ENCODE peak calls at places on chromosomes 3 and 15, in five cellular contexts. F is ovary, B is stomach, P is tibial nerve, E is transverse colon. G is an unnamed sample.

GRCh38 chr15:64452988-64453688 is 7.2 kb upstream of the ZNF609 start:
- DNase-seq in F (peak; percentile 67), B (peak; percentile 76), P (no peak), E (no peak), G (no peak)

GRCh38 chr3:14181253-14181652 is 2.6 kb downstream of the LSM3 start:
- DNase-seq in F (no peak), B (no peak), P (no peak), E (no peak), G (no peak)

GRCh38 chr15:76200641-76201105 is 110.6 kb downstream of the ETFA start:
- DNase-seq in F (no peak), B (peak; percentile 41), P (no peak), E (no peak), G (peak; percentile 84)

GRCh38 chr3:184986490-184986889 is 166.4 kb downstream of the C3orf70 start:
- DNase-seq in F (no peak), B (no peak), P (no peak), E (no peak), G (no peak)

GRCh38 chr3:74271541-74271940 is 342.9 kb downstream of the CNTN3 start:
- DNase-seq in F (no peak), B (no peak), P (no peak), E (no peak), G (no peak)

GRCh38 chr3:136109499-136109898 is 86.6 kb downstream of the MSL2 start:
- DNase-seq in F (no peak), B (no peak), P (no peak), E (no peak), G (no peak)

GRCh38 chr15:78035319-78035718 is 42.2 kb downstream of the TBC1D2B start:
- DNase-seq in F (no peak), B (peak; percentile 51), P (no peak), E (no peak), G (no peak)

GRCh38 chr3:64220161-64220560 is 5.1 kb downstream of the PRICKLE2 start:
- DNase-seq in F (no peak), B (no peak), P (no peak), E (no peak), G (no peak)

GRCh38 chr15:63389902-63390301 is 8.3 kb upstream of the CA12 start:
- DNase-seq in F (peak; percentile 37), B (peak; percentile 96), P (no peak), E (peak; percentile 96), G (no peak)

GRCh38 chr3:5188419-5189405 is 1.2 kb downstream of the EDEM1 start:
- DNase-seq in F (no peak), B (peak; percentile 65), P (no peak), E (peak; percentile 46), G (no peak)

GRCh38 chr15:66923438-66923881 is 141.9 kb upstream of the SMAD3 start:
- DNase-seq in F (no peak), B (peak; percentile 40), P (no peak), E (peak; percentile 43), G (no peak)

GRCh38 chr3:20066848-20067617 is 26.8 kb downstream of the KAT2B start:
- DNase-seq in F (peak; percentile 65), B (no peak), P (no peak), E (no peak), G (no peak)

GRCh38 chr3:18443670-18444596 is 18.8 kb upstream of the SATB1 start:
- DNase-seq in F (peak; percentile 18), B (peak; percentile 33), P (no peak), E (peak; percentile 31), G (no peak)

GRCh38 chr15:90895571-90896117 is 7.5 kb upstream of the MAN2A2 start:
- DNase-seq in F (no peak), B (no peak), P (no peak), E (no peak), G (no peak)

GRCh38 chr3:29334652-29335189 is 53.9 kb downstream of the RBMS3 start:
- DNase-seq in F (no peak), B (no peak), P (no peak), E (no peak), G (no peak)

GRCh38 chr3:138114988-138115971 is at the start of gene DZIP1L:
- DNase-seq in F (peak; percentile 76), B (peak; percentile 56), P (peak; percentile 24), E (peak; percentile 37), G (peak; percentile 90)

GRCh38 chr3:20552605-20553275 is 366.7 kb upstream of the SGO1 start:
- DNase-seq in F (no peak), B (no peak), P (no peak), E (no peak), G (peak; percentile 75)

GRCh38 chr3:150742141-150742523 is 20.8 kb downstream of the SIAH2 start:
- DNase-seq in F (no peak), B (no peak), P (no peak), E (no peak), G (no peak)

GRCh38 chr3:129045675-129046036 is 14.9 kb upstream of the GP9 start:
- DNase-seq in F (peak; percentile 36), B (no peak), P (no peak), E (no peak), G (no peak)
- H3K4me3 ChIP-seq in F (peak overlapping the region; percentile 8), B (peak overlapping the region; percentile 28), P (peak overlapping the region; percentile 27), E (no peak overlapping the region), G (no peak overlapping the region)

GRCh38 chr3:194029846-194030245 is 106.1 kb upstream of the HES1 start:
- DNase-seq in F (no peak), B (peak; percentile 48), P (no peak), E (peak; percentile 51), G (no peak)
- TF ChIP-seq POLR2A in F (no peak), B (no peak), P (no peak), E (no peak), G (no peak)

GRCh38 chr3:52829482-52829881 is 990 bp downstream of the ITIH4 start:
- DNase-seq in F (no peak), B (no peak), P (no peak), E (no peak), G (no peak)
- H3K4me3 ChIP-seq in F (no peak overlapping the region), B (no peak overlapping the region), P (no peak overlapping the region), E (no peak overlapping the region), G (no peak overlapping the region)

DNA sequence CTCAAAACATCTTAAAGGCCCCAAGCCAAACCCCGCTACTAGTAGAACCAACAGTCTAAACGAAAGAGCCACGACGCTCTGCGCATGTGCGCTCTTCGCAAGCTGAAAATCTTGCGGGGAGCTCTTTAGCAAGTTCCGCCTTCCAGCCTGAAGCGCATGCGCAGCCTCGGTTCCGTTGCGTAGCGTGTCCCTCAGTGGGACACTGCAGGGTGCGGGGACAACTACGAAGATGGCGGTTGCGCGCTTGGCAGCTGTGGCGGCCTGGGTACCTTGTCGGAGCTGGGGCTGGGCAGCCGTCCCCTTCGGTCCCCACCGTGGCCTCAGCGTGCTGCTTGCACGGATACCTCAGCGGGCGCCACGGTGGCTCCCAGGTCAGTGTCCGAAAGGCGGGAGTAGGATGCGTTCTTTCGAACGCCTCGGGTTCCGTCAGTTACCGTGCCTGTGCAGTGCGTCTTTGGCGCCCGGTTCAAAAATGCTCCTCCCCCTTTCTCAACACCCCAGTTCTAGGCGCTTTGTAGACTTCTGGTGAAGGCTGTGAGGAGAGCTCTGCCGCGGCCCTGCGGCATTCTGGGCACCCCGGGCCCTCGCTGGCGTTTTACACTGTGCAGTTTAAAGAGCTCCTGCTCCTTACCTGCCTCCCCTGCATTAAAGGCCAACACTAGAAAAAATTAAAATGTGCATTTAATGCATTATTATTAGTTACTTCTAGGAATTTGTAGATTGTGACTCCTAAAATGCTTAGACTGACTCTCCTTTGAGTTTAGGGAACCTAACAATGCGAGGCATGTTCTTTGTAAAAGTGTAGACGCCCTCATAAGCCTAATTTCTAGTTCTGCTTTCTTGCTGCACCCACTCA is at the start of gene ABHD10:
- DNase-seq in F (peak; percentile 98), B (peak; percentile 98), P (peak; percentile 92), E (peak; percentile 97), G (peak; percentile 99)
- TF ChIP-seq POLR2A in F (peak; percentile 88), B (peak; percentile 82), P (peak; percentile 97), E (peak; percentile 91), G (peak; percentile 56)

GRCh38 chr3:193554790-193555189 is at the start of gene ATP13A4:
- DNase-seq in F (no peak), B (peak; percentile 74), P (no peak), E (peak; percentile 80), G (no peak)
- H3K4me3 ChIP-seq in F (no peak within 1 kb of the TSS), B (peak within 1 kb of the TSS; percentile 41), P (no peak within 1 kb of the TSS), E (peak within 1 kb of the TSS; percentile 13), G (peak within 1 kb of the TSS; percentile 3)

GRCh38 chr3:50503504-50503903 is at the start of gene CACNA2D2:
- DNase-seq in F (peak; percentile 83), B (peak; percentile 82), P (no peak), E (peak; percentile 63), G (peak; percentile 91)
- TF ChIP-seq POLR2A in F (peak; percentile 23), B (no peak), P (peak; percentile 32), E (no peak), G (no peak)

GRCh38 chr15:36880226-36880912 is 220.0 kb downstream of the MEIS2 start:
- DNase-seq in F (no peak), B (no peak), P (no peak), E (no peak), G (no peak)

GRCh38 chr15:36880913-36881290 is 219.4 kb downstream of the MEIS2 start:
- DNase-seq in F (no peak), B (no peak), P (no peak), E (no peak), G (no peak)

GRCh38 chr15:36884404-36885335 is 215.7 kb downstream of the MEIS2 start:
- DNase-seq in F (no peak), B (no peak), P (no peak), E (no peak), G (no peak)

GRCh38 chr15:36883705-36884355 is 216.5 kb downstream of the MEIS2 start:
- DNase-seq in F (peak; percentile 94), B (peak; percentile 88), P (peak; percentile 67), E (peak; percentile 82), G (peak; percentile 95)

DNA sequence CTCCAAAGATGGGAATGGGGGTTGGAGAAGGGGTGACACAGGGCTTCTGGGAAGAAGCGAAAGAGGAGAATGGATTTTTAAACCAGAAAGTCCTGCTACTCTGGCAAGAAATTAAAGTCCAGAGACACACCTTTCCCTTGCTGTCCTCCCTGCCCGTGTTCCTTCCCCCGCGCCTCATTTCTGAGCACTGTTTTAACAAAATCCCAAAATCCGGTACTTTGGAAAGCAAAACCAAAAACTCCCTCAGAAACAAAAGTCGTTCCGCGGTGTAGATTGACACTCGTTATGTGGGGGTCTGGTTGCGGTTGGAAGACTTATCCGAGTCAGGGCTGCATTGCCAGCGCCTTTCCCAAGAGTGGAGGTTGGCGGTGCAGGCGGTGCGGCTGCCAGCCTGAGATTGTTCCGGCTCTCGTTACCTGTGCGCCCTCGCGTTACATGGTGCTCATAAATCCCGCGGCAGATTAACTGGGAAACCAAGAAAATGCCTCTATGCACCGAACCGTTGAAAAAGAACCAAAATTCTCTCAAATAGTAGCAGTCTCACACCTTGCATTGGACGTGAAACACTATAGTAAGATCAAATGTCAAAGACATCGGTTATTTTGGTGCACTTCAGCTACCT is 217.8 kb downstream of the MEIS2 start:
- DNase-seq in F (no peak), B (no peak), P (no peak), E (no peak), G (no peak)
- H3K4me3 ChIP-seq in F (peak overlapping the region; percentile 36), B (peak overlapping the region; percentile 11), P (no peak overlapping the region), E (no peak overlapping the region), G (no peak overlapping the region)

G was measured in lower leg skin.